ENCODE peak calls at places on chromosomes 12 and 14, in six cellular contexts. N is ACHN; V is stimulated activated CD4-positive, alpha-beta T cell treated with anti-CD3 and anti-CD28 coated beads, Interleukin-4, amount 100 ng/mL, for 48 hours; X is HS-5; H is tibial artery; O is stimulated activated CD8-positive, alpha-beta memory T cell treated with anti-CD3 and anti-CD28 coated beads, Interleukin-4, amount 100 ng/mL, for 24 hours. W is an unnamed sample.

GRCh38 chr12:123757555-123757954 is 4.5 kb upstream of the DNAH10 start:
- DNase-seq in V (no peak), O (no peak), X (peak), N (no peak), H (peak), W (no peak)

GRCh38 chr12:108757842-108758241 is 26.5 kb upstream of the CORO1C start:
- DNase-seq in V (no peak), N (no peak), O (no peak), H (no peak), X (no peak), W (no peak)

GRCh38 chr12:28958553-28959195 is 190.4 kb upstream of the FAR2 start:
- DNase-seq in O (no peak), V (no peak), H (no peak), N (no peak), X (no peak), W (no peak)

GRCh38 chr14:71399057-71399487 is 491.8 kb downstream of the PCNX1 start:
- DNase-seq in O (no peak), N (no peak), X (no peak), V (no peak), H (no peak), W (no peak)

GRCh38 chr14:73231874-73232851 is 5.1 kb upstream of the PAPLN start:
- DNase-seq in N (peak), X (no peak), O (no peak), V (no peak), H (no peak), W (no peak)

GRCh38 chr12:64528616-64529015 is 76.7 kb downstream of the TBK1 start:
- DNase-seq in H (no peak), X (no peak), V (no peak), O (no peak), N (no peak), W (no peak)

GRCh38 chr14:59484611-59485174 is 376 bp downstream of the JKAMP start:
- DNase-seq in X (peak), N (peak), V (no peak), H (no peak), O (no peak), W (no peak)

GRCh38 chr12:120159509-120160237 is 34.8 kb downstream of the GCN1 start:
- DNase-seq in V (no peak), N (no peak), H (no peak), X (no peak), O (no peak), W (no peak)

GRCh38 chr14:72804653-72805180 is 89.2 kb downstream of the DPF3 start:
- DNase-seq in H (no peak), X (no peak), V (no peak), N (no peak), O (no peak), W (no peak)

GRCh38 chr12:4118017-4118510 is 155.5 kb upstream of the CCND2 start:
- DNase-seq in X (no peak), H (peak), O (no peak), N (peak), V (no peak), W (peak)

GRCh38 chr14:71372411-71372838 is 465.2 kb downstream of the PCNX1 start:
- DNase-seq in X (peak), O (no peak), H (no peak), N (peak), V (no peak), W (no peak)

GRCh38 chr12:96213869-96214268 is 19.7 kb downstream of the ELK3 start:
- DNase-seq in X (no peak), N (no peak), O (no peak), H (no peak), V (no peak), W (no peak)

GRCh38 chr12:21434704-21435103 is 2.8 kb upstream of the PYROXD1 start:
- DNase-seq in H (no peak), O (no peak), N (no peak), V (no peak), X (no peak), W (no peak)